ENCODE peak calls at places on chromosomes 2 and 18, in six cellular contexts. U is MCF 10A, Y is NCI-H187 treated with DMSO at 0.1 percent for 48 hours, G is WERI-Rb-1, J is stomach, D is heart right ventricle. C is an unnamed sample.

GRCh38 chr2:145769053-145769716 is 1249.3 kb upstream of the ZEB2 start:
- DNase-seq in U (no peak), Y (no peak), J (no peak), G (no peak), D (no peak), C (no peak)

GRCh38 chr18:36297419-36298112 is at the start of gene FHOD3:
- DNase-seq in D (peak), J (peak), Y (no peak), U (peak), G (peak), C (peak)

GRCh38 chr18:55841314-55841713 is 253.3 kb upstream of the TCF4 start:
- DNase-seq in U (no peak), G (no peak), D (no peak), J (no peak), Y (no peak), C (no peak)

GRCh38 chr2:212451786-212452200 is 86.8 kb downstream of the ERBB4 start:
- DNase-seq in D (no peak), U (no peak), Y (no peak), J (no peak), G (no peak), C (peak)

GRCh38 chr18:2910751-2911425 is 64.1 kb downstream of the EMILIN2 start:
- DNase-seq in U (no peak), D (no peak), Y (no peak), G (no peak), J (no peak), C (no peak)

GRCh38 chr2:17857016-17857415 is 21.5 kb upstream of the KCNS3 start:
- DNase-seq in G (no peak), J (no peak), Y (no peak), U (peak), D (no peak), C (peak)

GRCh38 chr2:112977559-112978056 is at the start of gene IL36G:
- DNase-seq in Y (no peak), J (no peak), G (no peak), U (no peak), D (no peak), C (no peak)

GRCh38 chr2:185640588-185640987 is 98.0 kb upstream of the FSIP2 start:
- DNase-seq in J (no peak), Y (no peak), D (no peak), U (no peak), G (no peak), C (no peak)

GRCh38 chr18:62325806-62326645 is 916 bp downstream of the TNFRSF11A start:
- DNase-seq in Y (no peak), J (no peak), G (peak), D (no peak), U (peak), C (no peak)

GRCh38 chr2:10048501-10049171 is 5.3 kb downstream of the KLF11 start:
- DNase-seq in U (peak), Y (no peak), G (no peak), J (no peak), D (no peak), C (peak)

GRCh38 chr2:218329826-218330651 is 26.6 kb upstream of the CATIP start:
- DNase-seq in Y (no peak), D (no peak), G (no peak), U (no peak), J (no peak), C (no peak)

GRCh38 chr2:101135412-101136296 is 15.5 kb downstream of the TBC1D8 start:
- DNase-seq in G (no peak), J (peak), D (no peak), Y (no peak), U (peak), C (no peak)

GRCh38 chr2:20611077-20611843 is 39.6 kb downstream of the HS1BP3 start:
- DNase-seq in D (peak), Y (no peak), J (peak), U (no peak), G (peak), C (peak)

GRCh38 chr2:189526936-189527654 is 53.5 kb downstream of the SLC40A1 start:
- DNase-seq in U (no peak), D (no peak), Y (no peak), G (no peak), J (no peak), C (no peak)

GRCh38 chr2:172102159-172102857 is 392 bp downstream of the DLX2 start:
- DNase-seq in J (no peak), U (peak), D (no peak), Y (no peak), G (peak), C (no peak)

GRCh38 chr2:33728106-33728505 is 129.0 kb upstream of the FAM98A start:
- DNase-seq in D (no peak), Y (no peak), G (no peak), U (no peak), J (no peak), C (no peak)

GRCh38 chr2:212958757-212959295 is 192.6 kb downstream of the IKZF2 start:
- DNase-seq in Y (no peak), U (no peak), J (no peak), D (no peak), G (no peak), C (no peak)

GRCh38 chr2:168030862-168031624 is 216.4 kb downstream of the STK39 start:
- DNase-seq in U (no peak), Y (no peak), D (no peak), J (no peak), G (peak), C (peak)

GRCh38 chr2:70501215-70501614 is 52.4 kb downstream of the TGFA start:
- DNase-seq in D (no peak), U (no peak), Y (no peak), J (no peak), G (no peak), C (no peak)

GRCh38 chr2:80335411-80335810 is 30.9 kb upstream of the LRRTM1 start:
- DNase-seq in U (no peak), D (no peak), G (no peak), J (no peak), Y (no peak), C (no peak)

GRCh38 chr2:25335971-25336370 is 5.8 kb downstream of the DNMT3A start:
- DNase-seq in G (peak), U (no peak), J (no peak), Y (no peak), D (no peak), C (no peak)

GRCh38 chr2:160214461-160215055 is 14.5 kb upstream of the ITGB6 start:
- DNase-seq in Y (no peak), G (no peak), J (no peak), D (peak), U (peak), C (peak)

GRCh38 chr2:27336173-27336572 is 13.3 kb upstream of the MPV17 start:
- DNase-seq in U (no peak), D (no peak), G (no peak), J (no peak), Y (no peak), C (no peak)

GRCh38 chr18:67805261-67805660 is 288.7 kb upstream of the DSEL start:
- DNase-seq in U (no peak), J (no peak), D (no peak), G (peak), Y (no peak), C (peak)

GRCh38 chr2:168663993-168664392 is 138.4 kb upstream of the NOSTRIN start:
- DNase-seq in U (no peak), D (no peak), Y (no peak), J (no peak), G (no peak), C (peak)

GRCh38 chr18:80009661-80010550 is 21.5 kb upstream of the TXNL4A start:
- DNase-seq in G (no peak), U (peak), J (peak), Y (no peak), D (peak), C (peak)

GRCh38 chr2:47269316-47270232 is 114.5 kb upstream of the STPG4 start:
- DNase-seq in Y (no peak), J (peak), D (peak), G (no peak), U (peak), C (peak)

GRCh38 chr2:167411367-167411766 is 523.1 kb downstream of the XIRP2 start:
- DNase-seq in D (no peak), Y (no peak), U (no peak), J (no peak), G (no peak), C (no peak)